ENCODE peak calls at places on chromosomes 13 and 19, in five cellular contexts. I is progenitor cell of endocrine pancreas, O is T-cell, W is BE2C, R is epithelial cell of proximal tubule. J is an unnamed sample.

GRCh38 chr13:66689628-66690027 is 540.5 kb downstream of the PCDH9 start:
- DNase-seq in I (no peak), O (no peak), W (peak), R (no peak), J (no peak)

GRCh38 chr13:24135674-24136300 is 24.7 kb upstream of the SPATA13 start:
- DNase-seq in I (no peak), O (no peak), W (no peak), R (no peak), J (no peak)

GRCh38 chr19:843180-843835 is 2.5 kb downstream of the PRTN3 start:
- DNase-seq in I (no peak), O (no peak), W (no peak), R (no peak), J (no peak)

GRCh38 chr19:53130506-53130905 is 2.2 kb downstream of the ZNF415 start:
- DNase-seq in I (no peak), O (no peak), W (no peak), R (no peak), J (no peak)

GRCh38 chr19:47699360-47699917 is 13.8 kb upstream of the EHD2 start:
- DNase-seq in I (peak), O (peak), W (peak), R (no peak), J (peak)

GRCh38 chr19:32642771-32643170 is 32.2 kb downstream of the ANKRD27 start:
- DNase-seq in I (no peak), O (peak), W (no peak), R (no peak), J (no peak)

GRCh38 chr13:46615888-46616531 is 63.0 kb downstream of the LRCH1 start:
- DNase-seq in I (no peak), O (no peak), W (no peak), R (no peak), J (no peak)

GRCh38 chr19:18513868-18514267 is 8.0 kb downstream of the ELL start:
- DNase-seq in I (no peak), O (no peak), W (no peak), R (no peak), J (no peak)